ENCODE peak calls at places on chromosomes 16 and 17, in five cellular contexts. One of them, this sample, is unnamed. For H3K4me1, the result is how much of the 10 kb centered on the place peaks cover.

GRCh38 chr17:68955181-68955841 is at the start of gene ABCA8:
- DNase-seq in transverse colon: no peak
- DNase-seq in Peyer's patch: no peak
- DNase-seq in HepG2: no peak
- DNase-seq in thyroid gland: peak
- DNase-seq in this sample: no peak

GRCh38 chr17:60577147-60577925 is 22.7 kb upstream of the PPM1D start:
- DNase-seq in Peyer's patch: no peak
- DNase-seq in transverse colon: peak
- DNase-seq in thyroid gland: peak
- DNase-seq in HepG2: peak
- DNase-seq in this sample: no peak

GRCh38 chr16:50552476-50553101 is 4.4 kb downstream of the NKD1 start:
- DNase-seq in Peyer's patch: no peak
- DNase-seq in thyroid gland: no peak
- DNase-seq in transverse colon: no peak
- DNase-seq in HepG2: no peak
- DNase-seq in this sample: no peak

GRCh38 chr17:67336859-67337258 is 29.5 kb downstream of the PSMD12 start:
- DNase-seq in thyroid gland: no peak
- DNase-seq in Peyer's patch: no peak
- DNase-seq in HepG2: peak
- DNase-seq in transverse colon: no peak
- DNase-seq in this sample: no peak

GRCh38 chr16:12426122-12426521 is 377.6 kb downstream of the CPPED1 start:
- DNase-seq in HepG2: no peak
- DNase-seq in thyroid gland: no peak
- DNase-seq in transverse colon: no peak
- DNase-seq in Peyer's patch: no peak
- DNase-seq in this sample: no peak

GRCh38 chr16:15993946-15994665 is 44.7 kb downstream of the ABCC1 start:
- DNase-seq in transverse colon: no peak
- DNase-seq in HepG2: no peak
- DNase-seq in Peyer's patch: no peak
- DNase-seq in thyroid gland: no peak
- DNase-seq in this sample: no peak

GRCh38 chr17:57268176-57268575 is 11.9 kb downstream of the MSI2 start:
- DNase-seq in transverse colon: no peak
- DNase-seq in thyroid gland: no peak
- DNase-seq in HepG2: no peak
- DNase-seq in Peyer's patch: no peak
- DNase-seq in this sample: no peak

GRCh38 chr17:33732116-33732515 is 439.0 kb upstream of the ASIC2 start:
- DNase-seq in Peyer's patch: no peak
- DNase-seq in transverse colon: no peak
- DNase-seq in thyroid gland: no peak
- DNase-seq in HepG2: peak
- DNase-seq in this sample: no peak

GRCh38 chr16:2287916-2288547 is 20.1 kb upstream of the RNPS1 start:
- DNase-seq in Peyer's patch: no peak
- DNase-seq in HepG2: no peak
- DNase-seq in thyroid gland: no peak
- DNase-seq in transverse colon: no peak
- DNase-seq in this sample: no peak

GRCh38 chr17:80960797-80961452 is 30.7 kb upstream of the CHMP6 start:
- DNase-seq in HepG2: no peak
- DNase-seq in thyroid gland: no peak
- DNase-seq in Peyer's patch: no peak
- DNase-seq in transverse colon: no peak
- DNase-seq in this sample: no peak

GRCh38 chr17:49527927-49528651 is 33.0 kb downstream of the NGFR start:
- DNase-seq in transverse colon: no peak
- DNase-seq in thyroid gland: no peak
- DNase-seq in Peyer's patch: no peak
- DNase-seq in HepG2: no peak
- DNase-seq in this sample: no peak

GRCh38 chr17:50161911-50162288 is 3.9 kb upstream of the SGCA start:
- DNase-seq in Peyer's patch: no peak
- DNase-seq in thyroid gland: no peak
- DNase-seq in HepG2: no peak
- DNase-seq in transverse colon: no peak
- DNase-seq in this sample: no peak

GRCh38 chr17:68456529-68457167 is 648 bp downstream of the WIPI1 start:
- DNase-seq in Peyer's patch: peak
- DNase-seq in thyroid gland: peak
- DNase-seq in HepG2: peak
- DNase-seq in transverse colon: peak
- DNase-seq in this sample: no peak

GRCh38 chr17:19021622-19022083 is 17.1 kb upstream of the FAM83G start:
- DNase-seq in thyroid gland: no peak
- DNase-seq in transverse colon: no peak
- DNase-seq in Peyer's patch: no peak
- DNase-seq in HepG2: no peak
- DNase-seq in this sample: no peak

GRCh38 chr17:28669918-28670317 is 7.9 kb downstream of the SUPT6H start:
- DNase-seq in Peyer's patch: no peak
- DNase-seq in thyroid gland: no peak
- DNase-seq in HepG2: no peak
- DNase-seq in transverse colon: no peak
- DNase-seq in this sample: no peak
- H3K4me1 ChIP-seq in Peyer's patch: under half
- H3K4me1 ChIP-seq in thyroid gland: under half
- H3K4me1 ChIP-seq in HepG2: under half
- H3K4me1 ChIP-seq in transverse colon: under half
- H3K4me1 ChIP-seq in this sample: under half

DNA sequence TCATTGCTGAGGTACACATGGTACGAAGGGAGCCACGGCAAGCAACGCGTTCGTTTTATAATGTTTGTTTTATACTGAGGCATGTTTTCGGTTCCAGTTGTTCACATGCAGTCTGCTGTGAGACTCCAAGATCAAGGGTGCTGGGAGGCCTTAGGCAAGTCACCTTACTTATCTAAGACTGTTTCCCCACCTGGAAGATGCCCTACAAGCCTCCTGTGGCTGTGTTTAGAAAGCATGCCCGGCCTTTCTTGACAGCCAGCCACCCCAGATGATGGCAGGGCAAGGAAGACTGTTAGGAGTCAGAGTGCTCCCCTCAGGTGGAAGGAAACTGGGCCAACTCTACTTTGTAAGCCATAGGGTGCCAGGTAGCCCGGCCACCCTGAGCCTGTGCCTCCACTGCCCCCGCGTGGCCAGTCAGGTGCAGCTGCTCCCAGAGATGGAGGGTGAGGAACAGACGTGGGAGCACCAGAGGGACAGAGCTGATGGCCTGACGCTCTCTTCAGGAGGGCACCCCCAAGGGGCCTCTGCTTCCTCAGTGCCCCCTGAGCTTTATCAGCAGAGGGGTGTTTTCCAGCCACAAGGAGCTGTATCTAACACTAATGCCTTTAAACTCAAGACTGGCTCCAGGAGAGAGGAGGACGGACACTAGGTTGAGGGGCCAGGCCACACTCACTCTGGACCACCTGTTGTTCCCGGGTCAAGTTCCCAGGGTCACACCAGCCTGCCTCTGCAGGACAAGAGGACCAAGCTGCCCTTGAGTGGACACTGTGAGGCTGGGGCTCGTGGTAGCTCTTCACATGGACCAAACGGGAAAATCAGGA is 5.4 kb downstream of the NAT9 start:
- DNase-seq in transverse colon: peak
- DNase-seq in Peyer's patch: peak
- DNase-seq in thyroid gland: peak
- DNase-seq in HepG2: peak
- DNase-seq in this sample: peak
- H3K27ac ChIP-seq in transverse colon: peak
- H3K27ac ChIP-seq in Peyer's patch: peak
- H3K27ac ChIP-seq in thyroid gland: no peak
- H3K27ac ChIP-seq in HepG2: peak
- H3K27ac ChIP-seq in this sample: peak

GRCh38 chr16:57026778-57027062 is 37.4 kb downstream of the NLRC5 start:
- DNase-seq in HepG2: no peak
- DNase-seq in thyroid gland: no peak
- DNase-seq in transverse colon: no peak
- DNase-seq in Peyer's patch: no peak
- DNase-seq in this sample: no peak

GRCh38 chr16:57024894-57025680 is 35.7 kb downstream of the NLRC5 start:
- DNase-seq in thyroid gland: no peak
- DNase-seq in Peyer's patch: no peak
- DNase-seq in HepG2: no peak
- DNase-seq in transverse colon: no peak
- DNase-seq in this sample: no peak

GRCh38 chr16:57028086-57028485 is 38.7 kb downstream of the NLRC5 start:
- DNase-seq in Peyer's patch: no peak
- DNase-seq in transverse colon: no peak
- DNase-seq in HepG2: no peak
- DNase-seq in thyroid gland: no peak
- DNase-seq in this sample: no peak

GRCh38 chr16:57025941-57026777 is 36.8 kb downstream of the NLRC5 start:
- DNase-seq in Peyer's patch: no peak
- DNase-seq in thyroid gland: no peak
- DNase-seq in transverse colon: no peak
- DNase-seq in HepG2: no peak
- DNase-seq in this sample: no peak

GRCh38 chr16:57027067-57027466 is 37.7 kb downstream of the NLRC5 start:
- DNase-seq in Peyer's patch: no peak
- DNase-seq in HepG2: peak
- DNase-seq in transverse colon: no peak
- DNase-seq in thyroid gland: no peak
- DNase-seq in this sample: no peak
- H3K4me1 ChIP-seq in Peyer's patch: under half
- H3K4me1 ChIP-seq in HepG2: under half
- H3K4me1 ChIP-seq in transverse colon: under half
- H3K4me1 ChIP-seq in thyroid gland: under half
- H3K4me1 ChIP-seq in this sample: half or more

DNA sequence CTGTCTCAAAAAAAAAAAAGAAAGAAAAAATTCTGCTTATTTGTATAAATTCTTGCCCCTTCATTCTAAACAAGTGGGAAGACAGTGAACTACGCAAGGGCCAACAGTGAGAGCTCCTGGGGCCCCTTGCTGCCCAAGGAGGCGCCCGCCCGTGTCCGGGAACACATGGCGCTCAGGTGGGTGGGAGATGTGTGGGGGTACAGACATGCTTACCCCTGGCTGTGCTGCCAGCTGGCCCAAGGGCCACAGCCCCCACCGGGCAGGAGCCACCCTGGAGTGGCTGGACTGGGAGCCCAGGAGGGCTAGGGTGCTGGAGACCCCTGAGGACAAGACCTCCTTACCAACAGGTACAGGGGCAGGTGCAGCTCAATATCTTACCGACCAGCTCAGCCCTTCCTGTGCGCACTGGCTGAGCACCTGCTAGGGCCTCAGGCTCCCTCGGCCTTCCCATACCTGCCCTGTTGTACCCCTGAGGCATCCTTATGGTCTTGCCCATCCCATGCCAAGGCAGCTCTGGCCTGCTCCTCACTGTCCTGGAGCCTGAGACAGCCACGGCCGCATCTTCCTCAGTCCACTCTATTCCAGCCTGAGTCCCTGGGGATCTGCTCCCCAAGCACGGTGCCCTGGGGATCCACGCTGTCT is 56.2 kb downstream of the CCDC57 start:
- DNase-seq in Peyer's patch: no peak
- DNase-seq in HepG2: no peak
- DNase-seq in transverse colon: no peak
- DNase-seq in thyroid gland: no peak
- DNase-seq in this sample: no peak
- H3K27ac ChIP-seq in Peyer's patch: no peak
- H3K27ac ChIP-seq in HepG2: no peak
- H3K27ac ChIP-seq in transverse colon: no peak
- H3K27ac ChIP-seq in thyroid gland: no peak
- H3K27ac ChIP-seq in this sample: no peak

DNA sequence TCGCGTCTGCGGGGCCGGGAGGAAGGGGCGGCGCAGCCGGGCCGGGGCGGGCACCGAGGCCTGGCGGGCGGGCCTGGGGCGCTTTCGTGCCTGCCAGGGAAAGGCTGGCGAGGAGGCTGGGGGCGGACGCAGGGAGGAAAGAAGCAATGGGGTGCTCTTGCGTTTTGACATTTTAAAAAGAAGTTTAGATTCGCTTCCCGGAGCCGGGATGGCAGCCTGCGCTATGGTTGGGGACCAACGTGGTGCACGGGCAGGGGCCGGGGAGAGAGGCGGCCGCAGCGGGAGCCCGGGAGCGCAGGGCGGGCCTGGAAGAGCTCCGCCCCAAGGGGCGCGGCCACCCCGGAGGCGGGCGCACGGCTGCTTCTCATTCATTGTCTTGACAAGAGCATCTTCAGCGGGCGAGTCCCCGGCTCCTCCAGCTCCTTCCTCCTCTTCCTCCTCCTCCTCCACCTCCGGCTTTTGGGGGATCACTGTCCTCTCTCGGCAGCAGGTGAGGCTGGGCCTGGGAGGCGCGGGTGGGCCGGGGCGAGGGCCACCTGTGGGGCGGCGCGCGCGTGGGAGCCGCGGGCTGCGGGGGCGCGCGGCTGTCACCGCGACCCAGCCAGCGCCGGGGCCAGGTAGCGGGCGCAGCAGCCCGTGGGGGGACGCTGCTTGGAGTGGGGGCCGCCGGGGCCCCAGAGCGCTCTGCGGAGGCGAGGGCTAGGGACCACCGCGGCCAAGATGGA is at the start of gene CORO1A:
- DNase-seq in Peyer's patch: peak
- DNase-seq in HepG2: peak
- DNase-seq in transverse colon: peak
- DNase-seq in thyroid gland: peak
- DNase-seq in this sample: peak
- H3K4me1 ChIP-seq in Peyer's patch: under half
- H3K4me1 ChIP-seq in HepG2: half or more
- H3K4me1 ChIP-seq in transverse colon: under half
- H3K4me1 ChIP-seq in thyroid gland: under half
- H3K4me1 ChIP-seq in this sample: under half

GRCh38 chr17:10598620-10599019 is 49.2 kb upstream of the MYH2 start:
- DNase-seq in thyroid gland: no peak
- DNase-seq in transverse colon: no peak
- DNase-seq in HepG2: no peak
- DNase-seq in Peyer's patch: no peak
- DNase-seq in this sample: no peak

GRCh38 chr17:10604521-10604920 is 52.6 kb downstream of the MYH3 start:
- DNase-seq in thyroid gland: no peak
- DNase-seq in Peyer's patch: no peak
- DNase-seq in HepG2: no peak
- DNase-seq in transverse colon: no peak
- DNase-seq in this sample: no peak

GRCh38 chr17:10605221-10605783 is 51.8 kb downstream of the MYH3 start:
- DNase-seq in transverse colon: no peak
- DNase-seq in Peyer's patch: no peak
- DNase-seq in HepG2: no peak
- DNase-seq in thyroid gland: no peak
- DNase-seq in this sample: no peak

GRCh38 chr17:10603889-10604288 is 53.2 kb downstream of the MYH3 start:
- DNase-seq in HepG2: no peak
- DNase-seq in Peyer's patch: no peak
- DNase-seq in thyroid gland: no peak
- DNase-seq in transverse colon: no peak
- DNase-seq in this sample: no peak

DNA sequence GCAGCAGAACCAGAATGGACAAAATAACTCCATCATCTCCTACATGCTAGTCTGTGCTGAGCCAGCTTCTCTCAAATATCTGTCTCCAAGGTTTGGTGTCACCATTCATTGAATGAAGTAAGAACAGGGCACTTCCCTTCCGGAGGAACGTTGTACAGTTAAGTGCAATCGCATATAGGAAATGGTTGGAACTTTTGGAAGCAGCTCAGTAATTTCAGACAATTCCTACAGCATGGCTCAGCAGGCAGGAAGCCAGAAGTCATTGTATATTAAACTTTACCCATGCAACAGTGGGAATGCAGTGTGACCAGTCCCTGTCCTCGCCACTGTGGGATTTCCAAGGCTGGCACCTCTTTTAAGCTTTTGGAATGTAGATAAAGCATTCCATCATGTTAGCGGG is 51.1 kb upstream of the MYH2 start:
- DNase-seq in Peyer's patch: no peak
- DNase-seq in transverse colon: no peak
- DNase-seq in thyroid gland: no peak
- DNase-seq in HepG2: no peak
- DNase-seq in this sample: no peak
- H3K27ac ChIP-seq in Peyer's patch: no peak
- H3K27ac ChIP-seq in transverse colon: no peak
- H3K27ac ChIP-seq in thyroid gland: no peak
- H3K27ac ChIP-seq in HepG2: no peak
- H3K27ac ChIP-seq in this sample: no peak

This sample was measured in naive thymus-derived CD4-positive, alpha-beta T cell.